ENCODE peak calls at places on chromosomes 4 and X, in ten cellular contexts. C is AG09309, D is cardiac muscle cell, O is sigmoid colon, R is mammary epithelial cell, S is AG10803, L is GM12865, B is fibroblast of lung, V is coronary artery, E is fibroblast of pulmonary artery. Z is an unnamed sample.

GRCh38 chr4:106266201-106266600 is 49.8 kb downstream of the TBCK start:
- DNase-seq in C (peak; percentile 42), D (peak; percentile 76), O (no peak), R (peak; percentile 37), S (peak; percentile 81), L (peak; percentile 43), B (peak; percentile 50), V (no peak), E (peak; percentile 82), Z (peak; percentile 28)

GRCh38 chr4:10285028-10285427 is 168.4 kb upstream of the WDR1 start:
- DNase-seq in C (no peak), D (no peak), O (no peak), R (peak; percentile 74), S (no peak), L (no peak), B (no peak), V (no peak), E (no peak), Z (no peak)

GRCh38 chr4:105859233-105859632 is 36.0 kb upstream of the NPNT start:
- DNase-seq in C (peak; percentile 33), D (peak; percentile 59), O (no peak), R (peak; percentile 70), S (peak; percentile 72), L (peak; percentile 26), B (peak; percentile 65), V (no peak), E (peak; percentile 83), Z (peak; percentile 16)

GRCh38 chr4:128660361-128660964 is 149.0 kb upstream of the JADE1 start:
- DNase-seq in C (peak; percentile 43), D (peak; percentile 90), O (peak; percentile 84), R (peak; percentile 21), S (peak; percentile 88), L (no peak), B (peak; percentile 38), V (no peak), E (peak; percentile 77), Z (peak; percentile 71)

GRCh38 chr4:2798399-2799301 is 5.8 kb downstream of the SH3BP2 start:
- DNase-seq in C (no peak), D (peak; percentile 72), O (peak; percentile 83), R (no peak), S (no peak), L (peak; percentile 75), B (no peak), V (peak; percentile 75), E (peak; percentile 60), Z (no peak)

GRCh38 chr4:53586121-53586816 is 5.0 kb downstream of the LNX1 start:
- DNase-seq in C (peak; percentile 91), D (peak; percentile 91), O (no peak), R (peak; percentile 74), S (peak; percentile 94), L (no peak), B (peak; percentile 96), V (no peak), E (peak; percentile 95), Z (peak; percentile 73)

GRCh38 chr4:56958111-56958517 is 19.3 kb downstream of the NOA1 start:
- DNase-seq in C (peak; percentile 94), D (peak; percentile 99), O (peak; percentile 96), R (peak; percentile 83), S (peak; percentile 97), L (no peak), B (peak; percentile 97), V (peak; percentile 91), E (peak; percentile 99), Z (peak; percentile 97)

GRCh38 chrX:27890611-27891010 is 82.8 kb downstream of the MAGEB10 start:
- DNase-seq in C (no peak), D (peak; percentile 60), O (no peak), R (peak; percentile 73), S (peak; percentile 27), L (no peak), B (peak; percentile 79), V (no peak), E (peak; percentile 72), Z (no peak)

GRCh38 chr4:68347845-68348244 is 2.0 kb downstream of the YTHDC1 start:
- DNase-seq in C (no peak), D (no peak), O (no peak), R (no peak), S (no peak), L (no peak), B (no peak), V (no peak), E (no peak), Z (no peak)

GRCh38 chr4:34309356-34309900 is 1934.9 kb downstream of the ARAP2 start:
- DNase-seq in C (no peak), D (peak; percentile 4), O (no peak), R (no peak), S (no peak), L (no peak), B (no peak), V (no peak), E (peak; percentile 9), Z (no peak)

GRCh38 chr4:21410372-21410771 is 538.2 kb downstream of the KCNIP4 start:
- DNase-seq in C (no peak), D (no peak), O (no peak), R (no peak), S (no peak), L (no peak), B (no peak), V (no peak), E (no peak), Z (no peak)

GRCh38 chr4:15294202-15294601 is 133.6 kb upstream of the C1QTNF7 start:
- DNase-seq in C (no peak), D (no peak), O (no peak), R (no peak), S (no peak), L (no peak), B (no peak), V (no peak), E (no peak), Z (no peak)

GRCh38 chr4:87633239-87633638 is 16.8 kb upstream of the DMP1 start:
- DNase-seq in C (peak; percentile 8), D (peak; percentile 80), O (no peak), R (no peak), S (peak; percentile 28), L (no peak), B (peak; percentile 46), V (no peak), E (peak; percentile 80), Z (no peak)

DNA sequence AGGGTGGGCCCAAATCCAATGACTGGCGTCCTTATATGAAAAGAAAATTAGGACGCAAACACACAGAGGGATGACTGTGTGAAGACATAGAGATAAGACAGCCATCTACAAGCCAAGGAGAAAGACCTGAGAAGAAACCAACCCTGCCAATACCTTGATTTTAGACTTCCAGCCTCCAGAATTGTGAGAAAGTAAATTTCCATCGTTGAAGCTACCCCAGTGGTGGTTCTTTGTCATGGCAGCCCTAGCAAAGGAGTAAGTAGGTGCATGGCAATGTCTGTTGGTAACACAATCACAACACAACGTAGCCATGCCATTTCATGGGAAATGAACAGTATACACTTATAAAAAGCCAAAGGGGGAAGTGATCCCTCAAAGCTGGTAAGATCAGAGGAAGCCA is 25.3 kb downstream of the SMIM20 start:
- DNase-seq in C (no peak), D (no peak), O (no peak), R (no peak), S (no peak), L (no peak), B (no peak), V (no peak), E (no peak), Z (no peak)
- TF ChIP-seq CTCF in C (no peak), D (peak; percentile 4), O (no peak), R (peak; percentile 22), S (peak; percentile 31), L (no peak), B (no peak), V (no peak), E (no peak), Z (no peak)

GRCh38 chr4:107900067-107900466 is 31.3 kb upstream of the CYP2U1 start:
- DNase-seq in C (no peak), D (no peak), O (no peak), R (no peak), S (no peak), L (no peak), B (no peak), V (no peak), E (no peak), Z (no peak)
- TF ChIP-seq CTCF in C (no peak), D (no peak), O (no peak), R (peak; percentile 10), S (no peak), L (no peak), B (no peak), V (no peak), E (no peak), Z (no peak)

DNA sequence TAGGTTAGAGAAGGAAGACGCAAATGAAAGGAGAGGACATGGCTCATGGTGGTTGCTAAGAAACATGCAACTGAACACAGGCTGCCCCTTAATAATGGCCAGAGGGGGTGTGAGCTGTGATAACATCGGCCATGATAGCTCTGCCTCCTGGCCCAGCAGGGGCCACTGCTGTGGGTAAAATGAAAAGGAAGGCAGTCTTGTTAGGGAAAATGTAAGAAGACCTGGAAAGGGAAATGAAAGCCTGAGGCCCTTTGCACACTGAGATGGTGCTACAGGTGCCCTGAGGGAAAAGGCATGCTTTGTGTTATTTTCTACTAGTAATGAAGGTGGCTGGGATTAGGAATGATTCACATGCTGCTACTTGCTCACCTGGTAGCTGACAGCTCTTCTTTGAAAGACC is 123.6 kb upstream of the MID1 start:
- DNase-seq in C (no peak), D (no peak), O (no peak), R (no peak), S (no peak), L (no peak), B (no peak), V (no peak), E (no peak), Z (no peak)
- TF ChIP-seq CTCF in C (no peak), D (no peak), O (no peak), R (no peak), S (no peak), L (no peak), B (no peak), V (no peak), E (no peak), Z (no peak)

DNA sequence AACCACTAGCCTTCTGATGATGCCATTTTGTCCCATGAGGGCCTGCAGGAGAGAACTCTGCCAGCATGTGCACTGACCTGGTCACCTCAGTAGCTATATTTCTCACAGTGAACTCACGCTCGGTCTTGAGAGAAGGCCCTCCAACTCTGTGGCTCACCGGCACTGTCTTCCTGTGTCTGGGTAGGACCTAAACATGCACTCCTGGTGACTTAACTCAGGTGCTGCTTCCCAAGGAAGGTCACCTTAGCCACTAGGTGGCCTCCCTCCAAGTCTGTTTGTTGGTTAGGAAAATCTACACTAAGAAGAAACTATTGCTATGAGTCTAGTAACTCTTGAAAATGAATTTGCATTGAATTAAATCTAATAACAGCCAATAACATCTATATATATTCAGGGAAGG is 24.8 kb downstream of the TLR10 start:
- DNase-seq in C (no peak), D (no peak), O (no peak), R (no peak), S (no peak), L (peak; percentile 67), B (no peak), V (no peak), E (no peak), Z (no peak)
- TF ChIP-seq CTCF in C (no peak), D (peak; percentile 10), O (no peak), R (peak; percentile 32), S (no peak), L (peak; percentile 43), B (no peak), V (no peak), E (no peak), Z (no peak)

GRCh38 chr4:138678985-138679746 is 336.4 kb upstream of the NOCT start:
- DNase-seq in C (no peak), D (no peak), O (no peak), R (no peak), S (no peak), L (no peak), B (no peak), V (no peak), E (no peak), Z (no peak)
- TF ChIP-seq CTCF in C (no peak), D (no peak), O (no peak), R (no peak), S (no peak), L (no peak), B (no peak), V (no peak), E (no peak), Z (no peak)